ENCODE peak calls at places on chromosome 17, in six cellular contexts. Z is GM23248, W is GM23338, E is PC-3, B is SK-N-SH, L is MM.1S. I is an unnamed sample. For H3K9me2, the result is how much of the 10 kb centered on the place peaks cover.

GRCh38 chr17:20989991-20990855 is 52.6 kb downstream of the USP22 start:
- DNase-seq in Z (no peak), W (no peak), E (no peak), B (no peak), L (no peak), I (no peak)

GRCh38 chr17:39104046-39104445 is 47.4 kb downstream of the PLXDC1 start:
- DNase-seq in Z (peak), W (no peak), E (no peak), B (no peak), L (no peak), I (no peak)

GRCh38 chr17:2946130-2946529 is 117.3 kb downstream of the OR1D5 start:
- DNase-seq in Z (no peak), W (no peak), E (no peak), B (no peak), L (no peak), I (no peak)

GRCh38 chr17:74361613-74362391 is at the start of gene BTBD17:
- DNase-seq in Z (peak), W (peak), E (peak), B (peak), L (no peak), I (no peak)

GRCh38 chr17:6505425-6506142 is 50.8 kb downstream of the PITPNM3 start:
- DNase-seq in Z (peak), W (no peak), E (peak), B (no peak), L (no peak), I (no peak)

GRCh38 chr17:78745407-78746088 is 36.5 kb downstream of the CYTH1 start:
- DNase-seq in Z (peak), W (peak), E (peak), B (no peak), L (peak), I (peak)

GRCh38 chr17:67742025-67742424 is 24.3 kb downstream of the NOL11 start:
- DNase-seq in Z (no peak), W (no peak), E (no peak), B (no peak), L (no peak), I (peak)

GRCh38 chr17:51152766-51153209 is 571 bp upstream of the NME1 start:
- DNase-seq in Z (peak), W (no peak), E (peak), B (peak), L (no peak), I (no peak)

GRCh38 chr17:83189013-83189672 is 109.7 kb downstream of the METRNL start:
- DNase-seq in Z (no peak), W (no peak), E (no peak), B (no peak), L (no peak), I (no peak)

GRCh38 chr17:83186226-83186625 is 106.8 kb downstream of the METRNL start:
- DNase-seq in Z (peak), W (no peak), E (no peak), B (no peak), L (no peak), I (no peak)

GRCh38 chr17:83186751-83187421 is 107.5 kb downstream of the METRNL start:
- DNase-seq in Z (no peak), W (no peak), E (no peak), B (no peak), L (no peak), I (no peak)

GRCh38 chr17:83189673-83190385 is 110.4 kb downstream of the METRNL start:
- DNase-seq in Z (peak), W (no peak), E (no peak), B (no peak), L (no peak), I (no peak)

DNA sequence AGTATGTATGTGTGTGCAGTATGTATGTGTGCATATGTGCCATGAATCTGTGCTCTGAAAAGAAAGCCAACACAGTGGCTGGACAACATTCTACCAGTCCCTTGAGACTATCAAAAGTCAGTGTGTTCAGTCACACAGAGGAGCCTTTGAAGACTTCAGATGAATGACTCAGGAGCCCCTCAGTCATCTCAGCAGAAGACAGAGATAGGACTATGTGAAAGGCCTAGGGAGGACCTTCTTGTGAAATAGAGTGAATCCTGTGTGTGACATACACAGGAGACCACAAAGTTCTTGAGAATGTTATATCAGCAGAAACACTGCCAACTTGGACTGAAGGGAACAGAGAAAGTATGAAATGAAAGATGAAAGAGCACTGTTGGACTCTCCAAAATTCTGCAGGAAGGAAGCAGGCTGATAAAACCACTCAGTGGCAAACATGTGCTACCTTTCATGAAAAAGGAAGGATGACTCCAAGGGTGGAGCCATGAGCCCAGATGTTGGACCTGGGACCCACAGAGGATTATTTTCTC is 108.4 kb downstream of the METRNL start:
- DNase-seq in Z (peak), W (no peak), E (no peak), B (no peak), L (no peak), I (no peak)
- H3K27ac ChIP-seq in Z (no peak), W (no peak), E (no peak), B (no peak), L (no peak), I (no peak)

DNA sequence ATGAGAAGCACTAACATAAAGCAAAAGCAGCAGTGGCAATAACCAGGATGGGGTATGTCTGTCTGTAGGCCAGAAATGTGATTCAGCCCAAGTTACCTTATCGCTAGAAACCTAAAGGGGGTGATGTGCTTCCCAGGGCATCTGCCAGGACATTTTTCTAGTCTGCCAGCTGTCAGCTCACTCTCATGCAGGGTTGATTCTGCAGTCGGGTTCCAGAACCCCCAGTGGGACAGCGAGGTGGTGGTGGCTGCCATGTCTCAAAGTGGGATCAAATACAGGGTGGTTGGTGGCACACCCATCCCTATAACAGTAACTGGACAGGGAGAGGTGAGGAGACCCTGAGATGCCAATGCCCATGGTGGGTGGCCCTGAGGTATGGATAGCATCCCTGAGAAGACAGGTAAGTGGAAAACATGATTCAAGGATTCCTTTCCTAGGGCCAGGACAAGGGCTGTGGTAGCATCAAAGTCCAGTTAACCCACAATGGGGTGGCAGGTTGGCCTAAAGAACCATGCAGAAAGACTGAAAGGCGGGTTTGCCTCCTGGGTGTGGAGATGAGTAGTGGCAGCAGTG is 84.3 kb downstream of the TNFRSF13B start:
- DNase-seq in Z (no peak), W (no peak), E (no peak), B (no peak), L (no peak), I (no peak)
- H3K9me2 ChIP-seq in Z (under half), W (under half), E (under half), B (under half), L (under half), I (under half)

DNA sequence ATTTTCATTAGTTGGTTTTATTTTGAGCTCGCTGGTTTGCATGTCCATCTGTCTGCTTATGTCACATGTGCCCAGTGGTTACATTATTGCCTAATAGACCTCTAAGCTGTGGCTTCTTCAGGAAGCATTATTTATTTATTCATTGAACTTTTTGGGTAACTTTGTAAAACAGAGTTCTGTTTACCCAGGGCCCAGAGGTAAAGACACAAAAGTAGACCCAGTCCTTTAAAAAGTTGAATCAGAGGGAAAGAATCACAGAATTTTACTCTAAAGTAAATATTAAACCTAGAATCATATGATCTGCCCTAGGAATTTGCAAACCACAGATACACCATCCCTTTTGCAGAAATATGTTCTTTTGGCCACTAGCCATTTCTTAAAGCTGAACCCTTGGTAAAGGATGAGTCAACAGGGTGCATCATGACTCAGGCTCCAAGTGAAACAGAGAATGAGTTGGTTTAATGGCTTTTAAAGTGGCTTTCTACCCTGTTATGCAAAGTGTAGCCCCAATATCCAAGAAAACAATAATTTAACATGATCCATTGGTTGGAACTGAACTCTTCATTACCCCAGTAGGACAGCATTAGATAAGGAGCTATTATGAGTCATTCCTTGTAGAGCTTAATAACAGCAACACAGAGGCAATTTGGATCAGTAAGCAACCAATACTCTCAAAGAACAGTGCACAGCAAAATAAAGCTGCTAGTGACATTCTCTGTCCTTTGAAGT is 236.3 kb downstream of the KCNJ2 start:
- DNase-seq in Z (peak), W (no peak), E (peak), B (no peak), L (peak), I (no peak)
- H3K4me3 ChIP-seq in Z (peak), W (no peak), E (peak), B (no peak), L (no peak), I (no peak)

GRCh38 chr17:61253293-61253801 is 146.3 kb upstream of the TBX2 start:
- DNase-seq in Z (no peak), W (no peak), E (no peak), B (no peak), L (no peak), I (no peak)
- H3K27ac ChIP-seq in Z (no peak), W (no peak), E (no peak), B (peak), L (no peak), I (no peak)

GRCh38 chr17:75518201-75518600 is 1.9 kb downstream of the TSEN54 start:
- DNase-seq in Z (no peak), W (no peak), E (no peak), B (no peak), L (no peak), I (peak)
- H3K9me2 ChIP-seq in Z (under half), W (under half), E (under half), B (under half), L (under half), I (under half)

DNA sequence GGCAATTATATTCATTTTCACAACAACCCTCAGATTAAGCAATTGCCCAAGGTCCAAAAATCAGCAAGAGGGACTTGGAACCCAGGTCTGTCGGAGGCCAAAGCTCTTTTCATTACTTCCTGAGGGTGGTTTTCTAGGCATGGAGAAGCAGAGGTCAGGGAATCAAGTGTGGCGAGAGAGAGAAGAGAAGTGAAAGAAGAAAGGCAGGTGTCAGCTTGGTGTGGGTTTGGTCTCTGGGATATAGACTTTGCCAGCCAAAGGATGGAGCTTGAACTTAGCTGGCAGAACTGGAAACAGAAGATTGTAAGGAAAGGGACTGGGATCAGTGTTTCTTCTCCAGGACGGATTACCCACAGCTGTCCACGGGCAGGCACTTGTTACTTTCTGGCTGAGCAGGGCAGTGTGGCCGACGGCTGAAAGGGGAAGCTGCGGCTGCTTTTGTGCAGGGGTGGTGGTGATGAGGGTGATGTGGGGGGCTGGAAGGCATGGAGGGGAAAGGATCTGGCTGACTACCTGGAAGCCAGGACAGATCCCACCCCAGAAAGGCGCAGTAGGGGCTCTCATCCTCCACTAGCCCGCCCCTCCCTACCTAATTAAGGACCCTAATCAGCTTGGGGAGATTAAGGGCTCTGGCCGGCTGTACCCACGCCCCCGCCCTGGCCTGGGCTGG is at the start of gene GUCY2D:
- DNase-seq in Z (no peak), W (peak), E (no peak), B (no peak), L (peak), I (no peak)
- H3K4me3 ChIP-seq in Z (no peak), W (peak), E (no peak), B (no peak), L (peak), I (peak)

GRCh38 chr17:40309938-40310510 is 1.0 kb downstream of the RARA start:
- DNase-seq in Z (no peak), W (no peak), E (peak), B (peak), L (no peak), I (no peak)

GRCh38 chr17:40307001-40307690 is 1.8 kb upstream of the RARA start:
- DNase-seq in Z (peak), W (peak), E (no peak), B (peak), L (no peak), I (no peak)

GRCh38 chr17:40310882-40311391 is 2.0 kb downstream of the RARA start:
- DNase-seq in Z (no peak), W (no peak), E (no peak), B (peak), L (no peak), I (no peak)

GRCh38 chr17:40307691-40308289 is 1.2 kb upstream of the RARA start:
- DNase-seq in Z (peak), W (no peak), E (no peak), B (no peak), L (no peak), I (no peak)

GRCh38 chr17:40309031-40309937 is at the start of gene RARA:
- DNase-seq in Z (peak), W (peak), E (no peak), B (peak), L (no peak), I (peak)
- H3K27ac ChIP-seq in Z (peak), W (no peak), E (no peak), B (peak), L (peak), I (no peak)

GRCh38 chr17:77354721-77355455 is 214.1 kb downstream of the SEC14L1 start:
- DNase-seq in Z (peak), W (no peak), E (peak), B (peak), L (no peak), I (no peak)
- H3K9me2 ChIP-seq in Z (under half), W (under half), E (under half), B (under half), L (under half), I (under half)

GRCh38 chr17:13509561-13509960 is 92.2 kb downstream of the HS3ST3A1 start:
- DNase-seq in Z (no peak), W (no peak), E (no peak), B (no peak), L (no peak), I (no peak)
- H3K4me3 ChIP-seq in Z (no peak), W (no peak), E (no peak), B (no peak), L (no peak), I (no peak)

GRCh38 chr17:80499536-80499935 is 23.1 kb upstream of the NPTX1 start:
- DNase-seq in Z (no peak), W (no peak), E (no peak), B (no peak), L (no peak), I (no peak)
- H3K27ac ChIP-seq in Z (no peak), W (no peak), E (no peak), B (no peak), L (no peak), I (no peak)

I was measured in OCI-LY7.